ENCODE peak calls at places on chromosomes 11 and 22, in eight cellular contexts. J is spleen, I is body of pancreas, U is right lobe of liver, W is ovary, A is IMR-90, G is breast epithelium, D is uterus. X is an unnamed sample.

GRCh38 chr11:31655483-31655882 is 145.9 kb downstream of the ELP4 start:
- DNase-seq in J (no peak), I (no peak), U (no peak), W (no peak), A (peak; percentile 85), G (no peak), D (no peak), X (no peak)

GRCh38 chr11:87260811-87261210 is 223.1 kb downstream of the TMEM135 start:
- DNase-seq in J (no peak), I (no peak), U (no peak), W (no peak), A (no peak), G (no peak), D (no peak), X (no peak)

GRCh38 chr11:69000391-69000790 is 12.7 kb downstream of the MRGPRF start:
- DNase-seq in J (peak; percentile 32), I (no peak), U (no peak), W (no peak), A (no peak), G (no peak), D (no peak), X (no peak)

GRCh38 chr11:122758974-122759373 is 79.3 kb upstream of the CRTAM start:
- DNase-seq in J (no peak), I (no peak), U (no peak), W (no peak), A (peak; percentile 18), G (no peak), D (no peak), X (no peak)

GRCh38 chr11:74978041-74978440 is 10.7 kb upstream of the NEU3 start:
- DNase-seq in J (no peak), I (no peak), U (no peak), W (no peak), A (no peak), G (no peak), D (no peak), X (no peak)

GRCh38 chr11:33897761-33898403 is 6.0 kb upstream of the LMO2 start:
- DNase-seq in J (no peak), I (no peak), U (no peak), W (no peak), A (no peak), G (peak; percentile 72), D (no peak), X (peak; percentile 80)

GRCh38 chr11:125358254-125358840 is 137.7 kb downstream of the FEZ1 start:
- DNase-seq in J (no peak), I (no peak), U (no peak), W (no peak), A (peak; percentile 65), G (no peak), D (no peak), X (no peak)

GRCh38 chr11:120547871-120548681 is 36.5 kb downstream of the GRIK4 start:
- DNase-seq in J (peak; percentile 85), I (peak; percentile 99), U (peak; percentile 92), W (peak; percentile 96), A (peak; percentile 98), G (peak; percentile 84), D (peak; percentile 76), X (peak; percentile 56)

GRCh38 chr11:862704-863388 is 20.2 kb downstream of the TSPAN4 start:
- DNase-seq in J (no peak), I (no peak), U (no peak), W (no peak), A (no peak), G (no peak), D (no peak), X (no peak)

GRCh38 chr11:861105-861479 is 18.4 kb downstream of the TSPAN4 start:
- DNase-seq in J (no peak), I (no peak), U (no peak), W (no peak), A (no peak), G (no peak), D (no peak), X (no peak)

GRCh38 chr11:863389-864117 is 20.9 kb downstream of the TSPAN4 start:
- DNase-seq in J (no peak), I (no peak), U (no peak), W (no peak), A (no peak), G (no peak), D (no peak), X (no peak)

GRCh38 chr11:860238-861104 is 17.8 kb downstream of the TSPAN4 start:
- DNase-seq in J (no peak), I (no peak), U (no peak), W (no peak), A (no peak), G (no peak), D (no peak), X (no peak)

DNA sequence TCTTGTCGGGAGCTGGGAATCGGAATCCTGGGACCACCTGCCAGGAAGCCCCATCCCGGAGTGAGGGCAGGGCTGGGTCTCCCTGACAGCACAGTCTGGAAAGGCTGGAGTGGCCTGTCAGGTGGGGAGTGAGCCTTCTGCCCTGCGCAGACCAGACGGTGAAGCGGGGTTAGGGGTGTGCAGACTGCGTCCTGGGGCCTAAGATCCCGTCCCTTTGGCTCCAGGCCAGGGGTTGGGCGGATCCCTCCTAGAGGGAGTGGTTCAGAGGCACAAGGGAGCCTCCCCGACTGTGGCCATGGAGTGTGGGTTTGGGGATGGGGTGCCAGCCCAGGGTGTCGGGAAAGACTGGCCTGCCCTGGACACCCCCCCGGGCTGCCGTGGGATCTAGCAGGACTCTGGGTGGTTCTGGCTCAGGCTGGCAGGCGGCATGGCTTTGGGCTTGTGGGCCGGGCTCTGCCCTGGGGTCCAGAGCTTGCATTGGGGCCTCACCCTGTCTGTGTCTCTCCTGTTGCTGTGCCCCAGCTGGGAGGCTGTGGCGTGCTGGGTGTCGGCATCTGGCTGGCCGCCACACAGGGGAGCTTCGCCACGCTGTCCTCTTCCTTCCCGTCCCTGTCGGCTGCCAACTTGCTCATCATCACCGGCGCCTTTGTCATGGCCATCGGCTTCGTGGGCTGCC is 19.5 kb downstream of the TSPAN4 start:
- DNase-seq in J (no peak), I (no peak), U (no peak), W (no peak), A (no peak), G (no peak), D (peak; percentile 56), X (no peak)
- H3K4me3 ChIP-seq in J (no peak overlapping the region), I (no peak overlapping the region), U (no peak overlapping the region), W (no peak overlapping the region), A (no peak overlapping the region), G (no peak overlapping the region), D (no peak overlapping the region), X (no peak overlapping the region)

DNA sequence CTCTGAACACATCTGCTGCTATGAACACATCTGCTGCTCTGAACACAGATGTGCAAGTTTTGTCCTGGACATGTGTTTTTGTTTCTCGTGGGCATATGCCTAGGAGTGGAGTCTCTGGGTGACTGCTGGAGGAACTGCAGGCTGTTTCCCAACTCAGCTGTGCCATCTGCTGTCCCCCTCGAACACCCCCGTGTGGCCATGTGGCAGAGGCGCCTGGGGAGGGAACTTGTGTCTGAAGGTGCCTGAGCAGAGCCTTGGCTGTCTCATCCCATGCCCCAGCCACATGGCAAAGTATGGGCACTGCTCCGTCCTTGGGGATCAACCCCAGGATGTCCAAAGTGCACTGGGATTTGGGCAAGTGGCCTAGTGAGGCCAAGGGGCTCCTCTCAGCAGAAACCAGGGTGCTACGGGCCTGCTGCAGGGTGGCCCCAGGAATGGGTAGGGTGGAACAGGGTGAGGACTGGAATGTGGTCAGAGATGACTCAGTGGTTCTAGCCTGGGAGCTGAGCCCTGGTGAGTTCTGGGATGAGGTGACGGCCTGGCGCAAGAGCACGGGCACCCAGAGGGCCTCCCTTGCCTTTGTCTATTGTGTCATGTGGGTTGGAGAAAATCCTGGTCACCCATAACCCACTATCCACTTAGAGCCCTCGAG is 14.7 kb downstream of the GATD1 start:
- DNase-seq in J (peak; percentile 76), I (no peak), U (no peak), W (peak; percentile 26), A (peak; percentile 74), G (peak; percentile 54), D (no peak), X (peak; percentile 87)
- TF ChIP-seq CTCF in J (no peak), I (no peak), U (no peak), W (no peak), A (peak; percentile 25), G (no peak), D (no peak), X (no peak)

GRCh38 chr22:23036684-23037428 is 33.5 kb upstream of the GNAZ start:
- DNase-seq in J (no peak), I (no peak), U (no peak), W (no peak), A (peak; percentile 41), G (no peak), D (no peak), X (no peak)

GRCh38 chr22:23032681-23033080 is 37.6 kb upstream of the GNAZ start:
- DNase-seq in J (no peak), I (no peak), U (no peak), W (no peak), A (no peak), G (no peak), D (no peak), X (no peak)

GRCh38 chr22:23035557-23036277 is 34.6 kb upstream of the GNAZ start:
- DNase-seq in J (peak; percentile 84), I (no peak), U (no peak), W (no peak), A (no peak), G (no peak), D (no peak), X (no peak)

GRCh38 chr22:23033116-23033905 is 37.0 kb upstream of the GNAZ start:
- DNase-seq in J (no peak), I (no peak), U (no peak), W (no peak), A (no peak), G (peak; percentile 45), D (no peak), X (no peak)

DNA sequence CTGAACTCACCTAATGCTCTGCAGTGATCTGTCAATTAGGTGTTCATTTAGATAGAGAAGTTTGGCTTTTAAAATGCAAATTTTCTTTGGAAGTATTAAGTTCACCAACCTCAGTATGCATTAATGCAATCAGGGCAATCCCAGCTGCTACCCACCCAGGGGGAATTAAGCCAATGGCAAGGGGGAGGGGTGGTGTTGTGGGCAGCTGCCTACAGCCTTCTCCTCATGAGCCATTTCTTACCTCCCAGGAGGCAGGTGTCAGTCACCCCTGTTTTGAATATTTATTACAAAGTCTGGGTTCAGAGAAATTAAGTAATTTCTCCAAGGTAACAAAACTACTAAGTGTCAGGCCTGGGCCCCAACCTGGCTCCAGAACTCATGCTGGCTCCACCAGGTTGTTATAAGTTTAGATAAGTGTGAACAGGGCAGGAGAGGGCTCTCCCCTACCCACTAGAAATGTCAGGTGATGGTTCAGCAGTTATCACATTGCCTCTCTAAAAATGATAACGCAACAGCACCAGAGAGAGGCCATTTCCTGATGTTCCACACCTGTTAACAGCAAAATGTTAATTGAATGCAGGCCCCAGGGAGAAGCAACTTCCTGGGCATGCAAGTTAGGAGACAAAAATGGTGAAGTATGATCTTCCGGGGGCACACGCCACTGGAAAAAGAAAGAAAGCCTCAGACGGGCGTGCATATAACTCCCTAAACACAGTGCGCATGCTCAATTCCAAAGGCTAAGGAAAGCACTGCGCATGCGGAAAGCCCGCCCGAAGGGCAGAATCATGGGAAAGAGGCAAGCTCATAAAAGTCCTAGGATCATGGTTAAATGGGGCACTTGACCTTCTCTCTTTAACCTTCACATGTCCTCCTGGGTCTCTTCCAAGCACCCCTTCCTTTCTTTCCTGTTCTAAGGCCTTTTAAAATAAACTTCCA is 35.4 kb upstream of the GNAZ start:
- DNase-seq in J (no peak), I (no peak), U (no peak), W (no peak), A (no peak), G (no peak), D (no peak), X (no peak)
- TF ChIP-seq POLR2A in J (no peak), I (no peak), U (no peak), W (no peak), A (no peak), G (no peak), D (no peak), X (no peak)

GRCh38 chr11:8080069-8080670 is 841 bp upstream of the TUB start:
- DNase-seq in J (no peak), I (no peak), U (no peak), W (no peak), A (no peak), G (no peak), D (no peak), X (no peak)

GRCh38 chr11:8082391-8083087 is 1.5 kb downstream of the TUB start:
- DNase-seq in J (peak; percentile 62), I (no peak), U (no peak), W (no peak), A (no peak), G (no peak), D (no peak), X (no peak)

GRCh38 chr11:8080674-8081590 is at the start of gene TUB:
- DNase-seq in J (peak; percentile 61), I (peak; percentile 34), U (no peak), W (peak; percentile 64), A (no peak), G (no peak), D (peak; percentile 60), X (no peak)

GRCh38 chr11:8083088-8083395 is 2.0 kb downstream of the TUB start:
- DNase-seq in J (peak; percentile 61), I (no peak), U (no peak), W (no peak), A (no peak), G (no peak), D (no peak), X (no peak)

GRCh38 chr11:8081591-8082021 is 595 bp downstream of the TUB start:
- DNase-seq in J (peak; percentile 65), I (no peak), U (no peak), W (peak; percentile 54), A (peak; percentile 22), G (no peak), D (peak; percentile 50), X (no peak)
- H3K4me3 ChIP-seq in J (peak overlapping the region; percentile 29), I (no peak overlapping the region), U (peak overlapping the region; percentile 45), W (peak overlapping the region; percentile 57), A (peak overlapping the region; percentile 60), G (peak overlapping the region; percentile 68), D (peak overlapping the region; percentile 49), X (peak overlapping the region; percentile 6)